ENCODE peak calls at places on chromosomes 16 and 17, in nine cellular contexts. N, K, W, U, D, V, J, M and G are unnamed samples.
A peak's percentile ranks its signal among the peaks of the same experiment; 100 is the strongest.

GRCh38 chr17:37829446-37830142 is 84.7 kb upstream of the HNF1B start:
- DNase-seq in N (no peak), K (no peak), W (no peak), U (no peak), D (no peak), V (no peak), J (no peak), M (no peak), G (no peak)

GRCh38 chr16:78727536-78727935 is 628.1 kb downstream of the WWOX start:
- DNase-seq in N (no peak), K (no peak), W (no peak), U (no peak), D (peak; percentile 45), V (no peak), J (no peak), M (no peak), G (no peak)

GRCh38 chr16:82938108-82938507 is 311.3 kb downstream of the CDH13 start:
- DNase-seq in N (no peak), K (no peak), W (no peak), U (no peak), D (no peak), V (no peak), J (peak; percentile 8), M (no peak), G (no peak)

GRCh38 chr17:12431188-12431587 is 234.5 kb upstream of the MYOCD start:
- DNase-seq in N (no peak), K (no peak), W (no peak), U (no peak), D (no peak), V (no peak), J (no peak), M (no peak), G (no peak)

GRCh38 chr17:27492470-27492869 is 36.2 kb downstream of the KSR1 start:
- DNase-seq in N (no peak), K (no peak), W (no peak), U (no peak), D (no peak), V (no peak), J (no peak), M (no peak), G (no peak)

GRCh38 chr17:33753452-33753851 is 460.4 kb upstream of the ASIC2 start:
- DNase-seq in N (no peak), K (no peak), W (no peak), U (no peak), D (no peak), V (no peak), J (no peak), M (no peak), G (no peak)

GRCh38 chr16:70526403-70526802 is 2.8 kb downstream of the SF3B3 start:
- DNase-seq in N (no peak), K (no peak), W (no peak), U (no peak), D (no peak), V (no peak), J (no peak), M (no peak), G (no peak)

GRCh38 chr17:17712268-17712924 is 31.1 kb downstream of the RAI1 start:
- DNase-seq in N (peak; percentile 56), K (no peak), W (no peak), U (no peak), D (no peak), V (no peak), J (no peak), M (no peak), G (peak; percentile 47)

GRCh38 chr16:86083382-86084002 is 184.5 kb downstream of the IRF8 start:
- DNase-seq in N (no peak), K (no peak), W (no peak), U (no peak), D (no peak), V (no peak), J (no peak), M (no peak), G (no peak)

GRCh38 chr17:49381033-49381432 is 19.0 kb upstream of the ZNF652 start:
- DNase-seq in N (no peak), K (no peak), W (no peak), U (no peak), D (peak; percentile 40), V (no peak), J (no peak), M (no peak), G (no peak)

GRCh38 chr16:58518980-58519368 is 3.7 kb downstream of the SETD6 start:
- DNase-seq in N (no peak), K (no peak), W (no peak), U (no peak), D (no peak), V (no peak), J (no peak), M (no peak), G (no peak)

GRCh38 chr17:66255112-66255511 is 25.9 kb upstream of the APOH start:
- DNase-seq in N (peak; percentile 73), K (no peak), W (no peak), U (no peak), D (peak; percentile 66), V (peak; percentile 78), J (peak; percentile 75), M (no peak), G (no peak)

GRCh38 chr17:7915611-7916382 is at the start of gene RNF227:
- DNase-seq in N (peak; percentile 92), K (peak; percentile 78), W (peak; percentile 74), U (peak; percentile 80), D (peak; percentile 81), V (peak; percentile 84), J (peak; percentile 90), M (peak; percentile 62), G (peak; percentile 92)

GRCh38 chr17:80647746-80648145 is 103.1 kb downstream of the RPTOR start:
- DNase-seq in N (peak; percentile 63), K (no peak), W (no peak), U (no peak), D (no peak), V (peak; percentile 31), J (no peak), M (no peak), G (peak; percentile 70)

GRCh38 chr17:142102-142661 is 4.8 kb downstream of the SCGB1C2 start:
- DNase-seq in N (no peak), K (peak; percentile 25), W (no peak), U (peak; percentile 9), D (peak; percentile 49), V (peak; percentile 38), J (peak; percentile 16), M (peak; percentile 49), G (peak; percentile 50)

GRCh38 chr17:4789951-4790704 is 1.4 kb downstream of the GLTPD2 start:
- DNase-seq in N (peak; percentile 80), K (peak; percentile 63), W (peak; percentile 73), U (peak; percentile 74), D (peak; percentile 87), V (peak; percentile 90), J (peak; percentile 90), M (peak; percentile 99), G (peak; percentile 81)

GRCh38 chr17:78735832-78736525 is 46.1 kb downstream of the CYTH1 start:
- DNase-seq in N (no peak), K (no peak), W (no peak), U (no peak), D (peak; percentile 77), V (no peak), J (peak; percentile 27), M (no peak), G (no peak)